ENCODE peak calls at places on chromosomes 1 and 21, in eight cellular contexts. M is tibial artery, W is HCT116, B is progenitor cell of endocrine pancreas, O is adrenal gland, J is colonic mucosa, T is GM23338, G is foreskin fibroblast. Z is an unnamed sample.

GRCh38 chr1:43557744-43558245 is 27.1 kb downstream of the PTPRF start:
- DNase-seq in M (no peak), W (no peak), B (no peak), O (no peak), J (peak; percentile 87), T (peak; percentile 53), G (peak; percentile 48), Z (no peak)

GRCh38 chr21:32249551-32250280 is 29.1 kb downstream of the MIS18A start:
- DNase-seq in M (no peak), W (no peak), B (no peak), O (no peak), J (no peak), T (no peak), G (no peak), Z (no peak)

GRCh38 chr1:94597701-94598100 is 56.1 kb upstream of the F3 start:
- DNase-seq in M (no peak), W (no peak), B (no peak), O (peak; percentile 28), J (no peak), T (no peak), G (peak; percentile 81), Z (no peak)

GRCh38 chr1:168833801-168834224 is 104.8 kb upstream of the DPT start:
- DNase-seq in M (no peak), W (no peak), B (no peak), O (no peak), J (no peak), T (peak; percentile 2), G (no peak), Z (no peak)

GRCh38 chr1:94798472-94798871 is 21.7 kb upstream of the SLC44A3 start:
- DNase-seq in M (no peak), W (no peak), B (no peak), O (no peak), J (no peak), T (no peak), G (no peak), Z (no peak)

GRCh38 chr1:20322825-20323612 is 32.3 kb downstream of the VWA5B1 start:
- DNase-seq in M (no peak), W (no peak), B (no peak), O (no peak), J (no peak), T (no peak), G (peak; percentile 54), Z (no peak)

GRCh38 chr1:211610779-211611556 is 32.0 kb upstream of the SLC30A1 start:
- DNase-seq in M (peak; percentile 51), W (no peak), B (no peak), O (peak; percentile 83), J (no peak), T (no peak), G (peak; percentile 63), Z (no peak)

GRCh38 chr1:6086762-6087401 is 41.2 kb downstream of the KCNAB2 start:
- DNase-seq in M (no peak), W (no peak), B (no peak), O (no peak), J (no peak), T (no peak), G (no peak), Z (no peak)

GRCh38 chr1:248853668-248854375 is 5.1 kb downstream of the ZNF692 start:
- DNase-seq in M (no peak), W (no peak), B (no peak), O (peak; percentile 52), J (no peak), T (no peak), G (no peak), Z (no peak)

GRCh38 chr1:18607289-18607760 is 23.3 kb upstream of the PAX7 start:
- DNase-seq in M (no peak), W (no peak), B (no peak), O (no peak), J (no peak), T (no peak), G (no peak), Z (no peak)

GRCh38 chr1:25343872-25344271 is 5.7 kb downstream of the TMEM50A start:
- DNase-seq in M (no peak), W (peak; percentile 24), B (no peak), O (no peak), J (no peak), T (no peak), G (peak; percentile 93), Z (peak; percentile 82)

GRCh38 chr1:172360960-172361359 is 59.5 kb upstream of the C1orf105 start:
- DNase-seq in M (no peak), W (no peak), B (no peak), O (no peak), J (no peak), T (peak; percentile 39), G (no peak), Z (no peak)

GRCh38 chr21:25670726-25671125 is 31.7 kb downstream of the JAM2 start:
- DNase-seq in M (no peak), W (no peak), B (no peak), O (no peak), J (no peak), T (no peak), G (peak; percentile 81), Z (peak; percentile 59)

GRCh38 chr1:60345621-60346020 is 272.1 kb upstream of the C1orf87 start:
- DNase-seq in M (no peak), W (no peak), B (no peak), O (no peak), J (no peak), T (no peak), G (peak; percentile 85), Z (no peak)

GRCh38 chr21:25369524-25370300 is 237.6 kb downstream of the MRPL39 start:
- DNase-seq in M (no peak), W (no peak), B (no peak), O (no peak), J (no peak), T (no peak), G (peak; percentile 65), Z (no peak)

DNA sequence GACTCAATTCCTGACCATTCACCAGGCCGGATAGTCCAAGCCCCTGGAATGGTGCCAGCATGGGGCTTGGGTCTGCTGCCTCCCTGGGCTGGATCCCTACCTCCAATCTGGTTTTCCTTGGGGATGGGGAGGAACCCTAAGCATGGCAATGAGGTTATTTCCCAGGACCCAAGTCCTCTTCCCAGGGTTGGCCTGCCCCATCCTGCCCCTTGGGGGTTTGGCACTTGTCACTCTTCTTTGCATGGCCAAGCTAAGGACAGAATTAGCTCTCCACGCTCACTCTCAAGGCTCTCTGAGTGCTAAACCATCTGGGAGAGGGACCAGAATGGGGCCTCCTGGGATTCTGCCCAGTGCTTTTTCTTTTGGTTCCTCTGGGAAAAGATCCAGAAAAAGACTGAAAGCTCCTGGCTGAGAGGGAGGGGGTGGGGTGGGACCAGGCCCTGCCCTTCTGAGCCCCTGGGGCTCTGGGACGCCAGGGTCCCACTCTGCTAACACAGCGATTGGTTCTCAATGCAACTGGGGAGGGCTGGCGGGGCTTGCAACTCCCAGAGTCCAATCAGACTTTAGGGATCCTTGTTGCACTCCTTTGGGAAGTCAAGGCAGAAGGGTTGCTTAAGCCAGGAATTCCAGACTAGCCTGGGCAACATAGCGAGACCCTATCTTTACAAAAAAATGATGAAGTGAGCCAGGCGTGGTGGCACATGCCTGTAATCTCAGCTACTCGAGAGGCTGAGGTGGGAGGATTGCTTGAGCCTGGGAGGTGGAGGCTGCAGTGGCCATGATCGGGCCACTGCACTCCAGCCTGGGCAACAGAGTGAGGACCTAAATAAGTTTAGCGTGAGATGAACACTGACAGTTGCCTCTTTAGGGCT is 52.7 kb downstream of the DHRS3 start:
- DNase-seq in M (no peak), W (no peak), B (no peak), O (no peak), J (no peak), T (no peak), G (no peak), Z (no peak)
- TF ChIP-seq CTCF in M (no peak), W (no peak), B (no peak), O (no peak), J (no peak), T (no peak), G (no peak), Z (no peak)

DNA sequence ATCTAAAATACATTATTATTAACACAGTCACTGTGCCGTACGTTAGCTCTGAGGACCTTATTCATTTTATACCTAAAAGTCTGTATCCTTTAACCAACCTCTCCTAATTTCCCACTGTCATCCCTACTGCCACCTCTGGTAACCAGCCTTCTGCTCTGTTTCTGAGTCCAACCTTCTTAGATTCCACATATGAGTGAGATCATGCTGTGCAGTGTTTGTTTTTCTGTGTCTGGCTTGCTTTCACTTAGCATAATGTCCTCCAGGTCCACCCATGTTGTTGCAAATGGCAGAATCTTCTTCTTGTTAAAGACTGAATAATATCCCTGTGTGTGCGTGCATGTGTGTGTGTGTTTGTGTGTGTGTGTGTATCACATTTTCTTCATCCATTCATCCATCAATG is 64.2 kb downstream of the ETS2 start:
- DNase-seq in M (no peak), W (no peak), B (no peak), O (no peak), J (no peak), T (no peak), G (peak; percentile 36), Z (no peak)
- TF ChIP-seq CTCF in M (no peak), W (peak; percentile 24), B (no peak), O (no peak), J (no peak), T (no peak), G (no peak), Z (peak; percentile 15)

DNA sequence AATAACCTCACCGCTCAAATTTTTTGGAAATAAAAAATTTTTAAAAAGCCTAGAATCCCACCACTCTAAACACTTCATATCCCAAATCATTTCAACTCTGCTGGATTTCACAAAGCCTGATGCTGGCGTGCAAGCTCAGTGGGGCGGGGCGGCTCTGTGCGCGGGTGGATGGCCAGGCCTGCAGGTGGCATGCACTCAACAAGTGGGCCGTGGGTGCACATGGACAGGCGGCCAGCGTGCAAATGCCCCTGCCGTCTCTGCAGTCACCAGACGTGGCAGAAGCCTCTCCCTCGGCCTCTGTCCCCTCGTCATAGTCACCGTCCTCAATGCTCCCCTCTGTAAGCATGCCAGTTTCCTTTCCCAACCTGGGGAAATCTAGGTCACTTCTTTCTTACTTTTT is 6.6 kb upstream of the PDE9A start:
- DNase-seq in M (no peak), W (no peak), B (no peak), O (no peak), J (no peak), T (no peak), G (no peak), Z (no peak)
- TF ChIP-seq CTCF in M (no peak), W (no peak), B (no peak), O (no peak), J (no peak), T (no peak), G (no peak), Z (no peak)

GRCh38 chr21:44296916-44297315 is 2.9 kb upstream of the PFKL start:
- DNase-seq in M (no peak), W (no peak), B (no peak), O (no peak), J (no peak), T (no peak), G (no peak), Z (no peak)

GRCh38 chr21:44299085-44299457 is 782 bp upstream of the PFKL start:
- DNase-seq in M (no peak), W (no peak), B (no peak), O (no peak), J (no peak), T (no peak), G (peak; percentile 49), Z (no peak)

GRCh38 chr21:44298301-44298700 is 1.6 kb upstream of the PFKL start:
- DNase-seq in M (no peak), W (no peak), B (no peak), O (no peak), J (no peak), T (no peak), G (no peak), Z (no peak)

GRCh38 chr21:44296103-44296519 is 3.7 kb upstream of the PFKL start:
- DNase-seq in M (no peak), W (no peak), B (no peak), O (no peak), J (no peak), T (no peak), G (no peak), Z (no peak)

GRCh38 chr21:44297525-44298290 is 2.1 kb upstream of the PFKL start:
- DNase-seq in M (peak; percentile 85), W (peak; percentile 58), B (peak; percentile 75), O (peak; percentile 94), J (peak; percentile 90), T (peak; percentile 92), G (peak; percentile 93), Z (peak; percentile 48)
- TF ChIP-seq CTCF in M (peak; percentile 66), W (peak; percentile 78), B (peak; percentile 85), O (peak; percentile 77), J (peak; percentile 67), T (peak; percentile 76), G (peak; percentile 84), Z (peak; percentile 84)

Z was measured in AG09319.